ENCODE peak calls at places on chromosomes 5 and 9, in seven cellular contexts. G, Z, Y, F, O, V and T are unnamed samples.

GRCh38 chr5:15796557-15796956 is 296.6 kb downstream of the FBXL7 start:
- DNase-seq in O (no peak), F (no peak), V (no peak), G (no peak), Z (no peak), Y (no peak), T (no peak)

GRCh38 chr9:69036799-69037198 is 1.2 kb downstream of the FXN start:
- DNase-seq in Y (no peak), Z (no peak), F (no peak), G (no peak), O (no peak), V (no peak), T (no peak)

GRCh38 chr9:130139251-130139650 is 33.0 kb upstream of the NCS1 start:
- DNase-seq in V (no peak), O (no peak), Z (no peak), G (no peak), F (no peak), Y (no peak), T (no peak)

GRCh38 chr5:67003373-67003905 is 193.2 kb downstream of the CD180 start:
- DNase-seq in V (no peak), F (no peak), Y (no peak), O (no peak), G (no peak), Z (no peak), T (no peak)

GRCh38 chr9:112224401-112225289 is 49.5 kb upstream of the SUSD1 start:
- DNase-seq in G (no peak), O (no peak), Y (peak), V (no peak), Z (peak), F (peak), T (no peak)

GRCh38 chr5:151001436-151001835 is 19.0 kb upstream of the GPX3 start:
- DNase-seq in G (no peak), V (no peak), O (no peak), F (no peak), Z (no peak), Y (no peak), T (no peak)

GRCh38 chr5:112165399-112165798 is 253.7 kb downstream of the EPB41L4A start:
- DNase-seq in Z (no peak), O (no peak), V (no peak), Y (no peak), F (no peak), G (no peak), T (no peak)

GRCh38 chr9:125538092-125538473 is 168.9 kb downstream of the MAPKAP1 start:
- DNase-seq in Z (peak), F (peak), V (no peak), G (no peak), O (peak), Y (no peak), T (no peak)

GRCh38 chr5:14580037-14581034 is 1.3 kb upstream of the OTULINL start:
- DNase-seq in Y (peak), O (peak), V (no peak), F (peak), Z (no peak), G (no peak), T (no peak)

GRCh38 chr5:179792612-179793469 is 945 bp upstream of the LTC4S start:
- DNase-seq in V (no peak), O (no peak), Y (peak), G (peak), F (no peak), Z (no peak), T (peak)

GRCh38 chr5:91382530-91383026 is 539 bp downstream of the ARRDC3 start:
- DNase-seq in V (peak), O (peak), Y (peak), F (no peak), Z (peak), G (no peak), T (no peak)

GRCh38 chr9:2704504-2704903 is 12.8 kb upstream of the KCNV2 start:
- DNase-seq in F (no peak), Y (no peak), Z (no peak), O (no peak), G (no peak), V (no peak), T (no peak)

GRCh38 chr5:145941096-145941676 is 4.8 kb downstream of the SH3RF2 start:
- DNase-seq in V (no peak), F (no peak), Y (no peak), G (no peak), Z (peak), O (no peak), T (no peak)

GRCh38 chr9:114408646-114409045 is 20.9 kb upstream of the AKNA start:
- DNase-seq in V (no peak), G (no peak), F (no peak), Z (no peak), Y (no peak), O (no peak), T (no peak)

GRCh38 chr5:82355496-82355895 is 77.3 kb upstream of the RPS23 start:
- DNase-seq in G (no peak), V (no peak), Y (no peak), Z (no peak), F (no peak), O (no peak), T (no peak)

GRCh38 chr5:180116441-180117377 is 45.1 kb upstream of the RNF130 start:
- DNase-seq in Y (peak), Z (no peak), G (peak), F (no peak), O (no peak), V (no peak), T (peak)

GRCh38 chr9:128006360-128007024 is 25.7 kb upstream of the EEIG1 start:
- DNase-seq in F (no peak), V (no peak), Y (no peak), G (no peak), O (no peak), Z (peak), T (no peak)

GRCh38 chr5:97009212-97009898 is 73.5 kb downstream of the LNPEP start:
- DNase-seq in G (no peak), Z (peak), Y (no peak), F (no peak), V (peak), O (no peak), T (no peak)

GRCh38 chr9:124770359-124771020 is 621 bp downstream of the NR6A1 start:
- DNase-seq in F (no peak), Y (peak), Z (no peak), O (peak), V (no peak), G (no peak), T (no peak)

GRCh38 chr5:22572941-22573340 is 280.2 kb downstream of the CDH12 start:
- DNase-seq in Z (no peak), F (no peak), G (no peak), Y (no peak), V (no peak), O (no peak), T (no peak)

GRCh38 chr5:107874810-107875209 is 204.1 kb upstream of the EFNA5 start:
- DNase-seq in Z (no peak), G (no peak), V (no peak), Y (no peak), F (peak), O (no peak), T (no peak)

GRCh38 chr5:147327905-147328304 is 93.1 kb downstream of the STK32A start:
- DNase-seq in G (no peak), O (no peak), Y (no peak), V (no peak), F (no peak), Z (no peak), T (no peak)

GRCh38 chr5:88144219-88145040 is 124.2 kb downstream of the TMEM161B start:
- DNase-seq in Z (no peak), O (no peak), G (no peak), F (no peak), V (no peak), Y (no peak), T (no peak)

GRCh38 chr5:88145603-88146467 is 122.8 kb downstream of the TMEM161B start:
- DNase-seq in F (no peak), Y (peak), V (no peak), Z (no peak), G (peak), O (peak), T (no peak)

GRCh38 chr5:88143693-88144218 is 124.9 kb downstream of the TMEM161B start:
- DNase-seq in F (no peak), V (no peak), O (no peak), Z (no peak), G (no peak), Y (no peak), T (no peak)

GRCh38 chr5:88142801-88143692 is 125.6 kb downstream of the TMEM161B start:
- DNase-seq in Z (no peak), G (no peak), F (no peak), Y (no peak), O (no peak), V (no peak), T (peak)

GRCh38 chr5:88145205-88145602 is 123.4 kb downstream of the TMEM161B start:
- DNase-seq in F (no peak), Y (no peak), O (no peak), V (no peak), G (no peak), Z (no peak), T (peak)
- H3K4me3 ChIP-seq in F (peak), Y (peak), O (no peak), V (peak), G (peak), Z (peak), T (peak)

GRCh38 chr9:116686693-116687073 is 422 bp upstream of the TRIM32 start:
- DNase-seq in Z (peak), V (no peak), O (peak), Y (peak), G (no peak), F (no peak), T (no peak)

GRCh38 chr9:116687074-116687761 is at the start of gene TRIM32:
- DNase-seq in F (peak), G (peak), Y (peak), V (peak), O (peak), Z (peak), T (peak)

GRCh38 chr9:116683535-116683934 is 3.6 kb upstream of the TRIM32 start:
- DNase-seq in Y (no peak), V (no peak), Z (no peak), O (no peak), F (no peak), G (no peak), T (no peak)

GRCh38 chr9:116687762-116688160 is 656 bp downstream of the TRIM32 start:
- DNase-seq in Z (no peak), G (no peak), Y (peak), F (no peak), V (peak), O (peak), T (no peak)

DNA sequence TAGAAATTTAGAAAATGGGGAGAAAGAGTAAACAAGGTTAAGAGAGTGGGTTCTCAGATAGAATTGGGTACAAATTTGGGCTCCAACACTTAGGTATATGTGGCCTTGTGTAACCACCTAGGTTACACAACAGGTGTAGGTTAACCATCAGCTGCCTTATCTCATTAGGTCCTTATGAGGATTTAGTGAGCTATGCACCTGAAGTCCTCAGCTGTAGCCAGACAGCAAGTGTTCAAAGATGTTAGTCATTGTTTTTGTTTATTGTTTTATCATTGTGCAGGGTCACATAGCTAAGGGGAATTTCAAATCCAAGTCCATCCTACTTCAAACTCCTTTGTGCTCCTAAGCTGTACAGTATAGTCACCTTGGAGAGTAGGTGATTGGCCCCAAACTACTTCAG is 970 bp upstream of the TRIM32 start:
- DNase-seq in O (no peak), V (no peak), Z (no peak), G (no peak), F (no peak), Y (no peak), T (no peak)
- H3K4me3 ChIP-seq in O (no peak), V (peak), Z (no peak), G (peak), F (peak), Y (peak), T (peak)

DNA sequence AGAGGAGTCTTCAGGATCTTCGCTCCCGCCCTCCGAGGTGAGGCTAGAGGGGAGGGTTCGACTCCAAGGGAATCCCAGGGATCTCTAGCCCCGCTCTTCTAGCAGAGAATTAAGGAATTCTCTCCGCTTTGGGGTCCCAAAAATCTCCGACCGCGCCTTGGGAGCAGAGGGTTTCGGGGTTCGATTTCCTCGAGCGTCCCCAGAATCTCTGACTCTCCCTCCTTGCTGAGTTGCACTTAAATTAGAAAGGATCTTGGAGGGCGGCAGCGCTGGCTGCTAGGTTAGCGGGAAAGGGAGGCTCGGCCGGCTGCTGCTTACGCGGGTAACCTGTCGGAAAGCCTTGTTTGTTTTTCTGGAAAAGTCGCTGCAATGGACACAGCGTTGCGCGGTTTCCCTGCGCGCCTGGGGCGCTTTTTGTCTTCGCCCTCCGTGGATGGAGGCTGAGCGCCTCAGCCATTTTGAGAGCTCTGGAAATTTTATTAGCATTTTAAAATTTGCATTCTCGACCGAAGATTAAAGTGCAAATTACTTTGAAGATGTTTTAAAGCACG is 1.5 kb downstream of the DMRT1 start:
- DNase-seq in G (no peak), V (no peak), F (no peak), O (no peak), Z (no peak), Y (no peak), T (no peak)
- H3K4me3 ChIP-seq in G (no peak), V (no peak), F (no peak), O (no peak), Z (no peak), Y (no peak), T (no peak)

GRCh38 chr9:90801507-90802289 is at the start of gene SYK:
- DNase-seq in V (no peak), O (peak), Z (no peak), F (no peak), G (peak), Y (no peak), T (peak)
- H3K4me3 ChIP-seq in V (no peak), O (peak), Z (no peak), F (no peak), G (peak), Y (no peak), T (peak)

DNA sequence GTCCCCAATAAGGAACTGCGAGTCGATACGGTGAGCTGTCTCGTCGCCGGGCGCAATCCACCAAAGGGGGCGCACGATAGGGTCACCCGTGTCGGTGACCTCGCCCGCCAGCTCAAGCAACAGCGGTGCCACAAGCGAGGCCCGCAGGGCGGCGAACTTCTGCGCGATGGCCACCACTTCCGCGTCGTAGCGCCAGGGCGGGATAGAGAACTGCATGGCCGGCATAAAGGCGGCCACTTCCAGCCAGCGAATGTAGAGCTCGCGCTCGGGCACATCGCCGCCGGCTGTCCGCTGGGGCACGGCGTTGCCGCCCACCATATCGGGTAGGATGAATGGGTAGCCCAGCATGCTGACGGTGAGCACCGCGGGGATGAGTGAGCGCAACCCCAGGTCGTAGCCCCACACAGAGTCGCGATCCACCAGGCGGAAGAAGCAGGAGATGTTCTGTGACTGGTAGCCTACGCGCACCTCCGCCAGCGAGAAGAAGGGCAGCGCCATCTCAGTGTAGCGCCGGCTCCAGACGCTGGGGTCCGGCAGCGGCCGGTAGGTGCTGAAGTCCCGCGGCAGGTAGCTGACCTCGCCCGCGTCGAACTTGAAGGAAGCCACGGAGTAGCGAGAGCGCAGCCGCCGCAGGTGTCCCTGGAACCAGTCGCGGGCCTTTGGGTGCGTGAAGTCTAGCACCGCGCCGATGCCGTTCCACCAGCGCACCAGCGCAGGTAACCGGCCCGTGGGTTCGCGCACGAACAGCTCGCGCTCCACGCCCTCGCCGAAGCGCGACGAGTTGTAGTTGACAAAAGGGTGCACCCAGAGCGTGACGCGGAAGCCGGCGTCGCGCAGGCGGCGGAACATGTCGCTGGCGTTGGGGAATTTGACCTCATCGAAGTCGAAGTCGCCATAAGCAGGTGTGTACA is 5.5 kb downstream of the MYORG start:
- DNase-seq in F (no peak), Y (peak), O (no peak), Z (peak), V (no peak), G (no peak), T (no peak)
- H3K4me3 ChIP-seq in F (peak), Y (no peak), O (no peak), Z (peak), V (no peak), G (no peak), T (no peak)

DNA sequence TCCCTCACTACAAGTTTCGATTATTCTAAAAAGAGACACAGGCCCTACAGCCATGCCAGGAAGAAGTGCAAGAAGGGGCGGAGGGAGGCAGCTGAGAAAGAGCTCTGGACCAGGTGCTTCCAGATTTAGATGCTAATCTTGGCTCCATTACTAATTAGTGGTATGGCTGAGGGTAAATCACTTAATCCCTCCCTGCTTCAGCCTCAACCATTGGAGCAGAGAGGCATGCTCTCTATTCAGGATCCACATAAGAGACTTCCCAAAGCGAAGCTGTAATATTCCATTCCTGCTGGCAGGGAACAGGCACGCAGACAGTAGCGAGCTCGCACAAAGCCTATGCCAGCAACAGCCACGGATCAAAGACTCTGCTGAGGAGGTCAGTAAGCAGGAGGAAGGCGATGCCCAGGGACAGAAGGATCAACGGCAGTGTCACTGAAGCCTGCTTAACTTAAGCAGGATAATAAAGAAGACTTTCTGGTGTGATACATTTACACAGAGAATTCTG is 24.2 kb downstream of the LIFR start:
- DNase-seq in Y (no peak), Z (no peak), G (no peak), F (no peak), V (no peak), O (no peak), T (no peak)
- H3K4me3 ChIP-seq in Y (no peak), Z (no peak), G (no peak), F (no peak), V (no peak), O (no peak), T (no peak)